ENCODE peak calls at places on chromosome 5, in four cellular contexts. One of them, this sample, is unnamed.

GRCh38 chr5:177431317-177432142 is 5.1 kb downstream of the GRK6 start:
- DNase-seq in WTC11: no peak
- DNase-seq in K562: no peak
- DNase-seq in GM12878: peak
- DNase-seq in this sample: no peak

GRCh38 chr5:86605881-86606280 is 11.9 kb upstream of the COX7C start:
- DNase-seq in WTC11: no peak
- DNase-seq in K562: no peak
- DNase-seq in GM12878: no peak
- DNase-seq in this sample: no peak

GRCh38 chr5:77960305-77960704 is 184.2 kb upstream of the TBCA start:
- DNase-seq in WTC11: no peak
- DNase-seq in K562: no peak
- DNase-seq in GM12878: no peak
- DNase-seq in this sample: no peak

GRCh38 chr5:80667384-80667783 is 12.6 kb upstream of the DHFR start:
- DNase-seq in WTC11: no peak
- DNase-seq in K562: no peak
- DNase-seq in GM12878: no peak
- DNase-seq in this sample: no peak

GRCh38 chr5:145887217-145887616 is 14.4 kb upstream of the GRXCR2 start:
- DNase-seq in WTC11: no peak
- DNase-seq in K562: peak
- DNase-seq in GM12878: no peak
- DNase-seq in this sample: peak

GRCh38 chr5:52453176-52453575 is 334.5 kb upstream of the ITGA1 start:
- DNase-seq in WTC11: no peak
- DNase-seq in K562: no peak
- DNase-seq in GM12878: no peak
- DNase-seq in this sample: no peak

GRCh38 chr5:115306011-115306530 is 9.6 kb upstream of the CCDC112 start:
- DNase-seq in WTC11: no peak
- DNase-seq in K562: no peak
- DNase-seq in GM12878: no peak
- DNase-seq in this sample: no peak

GRCh38 chr5:4044881-4045280 is 449.2 kb downstream of the IRX1 start:
- DNase-seq in WTC11: no peak
- DNase-seq in K562: no peak
- DNase-seq in GM12878: no peak
- DNase-seq in this sample: no peak

GRCh38 chr5:37086466-37087178 is 162.6 kb downstream of the CPLANE1 start:
- DNase-seq in WTC11: no peak
- DNase-seq in K562: peak
- DNase-seq in GM12878: no peak
- DNase-seq in this sample: peak

GRCh38 chr5:7823601-7824000 is 27.3 kb downstream of the CFAP90 start:
- DNase-seq in WTC11: no peak
- DNase-seq in K562: no peak
- DNase-seq in GM12878: no peak
- DNase-seq in this sample: no peak

GRCh38 chr5:56561455-56561854 is 253.9 kb upstream of the MAP3K1 start:
- DNase-seq in WTC11: no peak
- DNase-seq in K562: no peak
- DNase-seq in GM12878: no peak
- DNase-seq in this sample: no peak

GRCh38 chr5:161530700-161531099 is 15.8 kb downstream of the GABRB2 start:
- DNase-seq in WTC11: no peak
- DNase-seq in K562: no peak
- DNase-seq in GM12878: no peak
- DNase-seq in this sample: no peak

GRCh38 chr5:127785098-127785927 is 82.1 kb downstream of the CCDC192 start:
- DNase-seq in WTC11: no peak
- DNase-seq in K562: no peak
- DNase-seq in GM12878: peak
- DNase-seq in this sample: no peak

GRCh38 chr5:93058309-93058708 is 522.7 kb downstream of the NR2F1-AS1 start:
- DNase-seq in WTC11: no peak
- DNase-seq in K562: no peak
- DNase-seq in GM12878: no peak
- DNase-seq in this sample: no peak

GRCh38 chr5:146560205-146560812 is 44.3 kb upstream of the GPR151 start:
- DNase-seq in WTC11: no peak
- DNase-seq in K562: no peak
- DNase-seq in GM12878: no peak
- DNase-seq in this sample: no peak

GRCh38 chr5:88680253-88681132 is 202.5 kb downstream of the MEF2C start:
- DNase-seq in WTC11: peak
- DNase-seq in K562: peak
- DNase-seq in GM12878: no peak
- DNase-seq in this sample: peak

GRCh38 chr5:145776886-145777285 is 58.3 kb downstream of the PRELID2 start:
- DNase-seq in WTC11: no peak
- DNase-seq in K562: no peak
- DNase-seq in GM12878: no peak
- DNase-seq in this sample: no peak

GRCh38 chr5:55220433-55221185 is 6.5 kb downstream of the MCIDAS start:
- DNase-seq in WTC11: peak
- DNase-seq in K562: no peak
- DNase-seq in GM12878: no peak
- DNase-seq in this sample: no peak

GRCh38 chr5:126354012-126354856 is 69.0 kb upstream of the GRAMD2B start:
- DNase-seq in WTC11: no peak
- DNase-seq in K562: peak
- DNase-seq in GM12878: peak
- DNase-seq in this sample: peak

GRCh38 chr5:21642321-21642720 is 1210.8 kb downstream of the CDH12 start:
- DNase-seq in WTC11: no peak
- DNase-seq in K562: no peak
- DNase-seq in GM12878: no peak
- DNase-seq in this sample: no peak

GRCh38 chr5:113336975-113337374 is 97.8 kb downstream of the TSSK1B start:
- DNase-seq in WTC11: peak
- DNase-seq in K562: peak
- DNase-seq in GM12878: no peak
- DNase-seq in this sample: peak

GRCh38 chr5:175652741-175653663 is 4.9 kb upstream of the HRH2 start:
- DNase-seq in WTC11: no peak
- DNase-seq in K562: no peak
- DNase-seq in GM12878: no peak
- DNase-seq in this sample: no peak

GRCh38 chr5:167155387-167156051 is 1135.9 kb upstream of the WWC1 start:
- DNase-seq in WTC11: no peak
- DNase-seq in K562: no peak
- DNase-seq in GM12878: no peak
- DNase-seq in this sample: no peak

GRCh38 chr5:79771387-79771786 is 81.8 kb downstream of the CMYA5 start:
- DNase-seq in WTC11: no peak
- DNase-seq in K562: no peak
- DNase-seq in GM12878: no peak
- DNase-seq in this sample: no peak

GRCh38 chr5:28914302-28914701 is 1875.9 kb upstream of the CDH9 start:
- DNase-seq in WTC11: no peak
- DNase-seq in K562: no peak
- DNase-seq in GM12878: no peak
- DNase-seq in this sample: no peak

GRCh38 chr5:141914154-141914743 is 9.4 kb upstream of the DELE1 start:
- DNase-seq in WTC11: peak
- DNase-seq in K562: peak
- DNase-seq in GM12878: no peak
- DNase-seq in this sample: no peak

GRCh38 chr5:135223891-135224625 is 175.0 kb downstream of the MACROH2A1 start:
- DNase-seq in WTC11: no peak
- DNase-seq in K562: no peak
- DNase-seq in GM12878: no peak
- DNase-seq in this sample: no peak

GRCh38 chr5:52987711-52988329 is 1.3 kb upstream of the ITGA2 start:
- DNase-seq in WTC11: no peak
- DNase-seq in K562: no peak
- DNase-seq in GM12878: no peak
- DNase-seq in this sample: peak

GRCh38 chr5:136006164-136006563 is 22.6 kb upstream of the TGFBI start:
- DNase-seq in WTC11: no peak
- DNase-seq in K562: no peak
- DNase-seq in GM12878: no peak
- DNase-seq in this sample: no peak

GRCh38 chr5:75659791-75660453 is 48.7 kb downstream of the ANKDD1B start:
- DNase-seq in WTC11: no peak
- DNase-seq in K562: no peak
- DNase-seq in GM12878: no peak
- DNase-seq in this sample: no peak

GRCh38 chr5:150320048-150320555 is 17.4 kb upstream of the ARSI start:
- DNase-seq in WTC11: no peak
- DNase-seq in K562: no peak
- DNase-seq in GM12878: no peak
- DNase-seq in this sample: no peak

GRCh38 chr5:33023649-33024048 is 312.5 kb downstream of the NPR3 start:
- DNase-seq in WTC11: no peak
- DNase-seq in K562: no peak
- DNase-seq in GM12878: no peak
- DNase-seq in this sample: no peak

GRCh38 chr5:65032250-65032649 is 263.5 kb downstream of the CWC27 start:
- DNase-seq in WTC11: no peak
- DNase-seq in K562: peak
- DNase-seq in GM12878: no peak
- DNase-seq in this sample: no peak

GRCh38 chr5:161700065-161700464 is 14.5 kb downstream of the GABRA6 start:
- DNase-seq in WTC11: no peak
- DNase-seq in K562: no peak
- DNase-seq in GM12878: no peak
- DNase-seq in this sample: no peak

GRCh38 chr5:32598270-32598937 is 13.0 kb downstream of the SUB1 start:
- DNase-seq in WTC11: no peak
- DNase-seq in K562: no peak
- DNase-seq in GM12878: no peak
- DNase-seq in this sample: no peak

GRCh38 chr5:131536211-131536826 is 98.7 kb downstream of the RAPGEF6 start:
- DNase-seq in WTC11: no peak
- DNase-seq in K562: peak
- DNase-seq in GM12878: peak
- DNase-seq in this sample: no peak

GRCh38 chr5:71653119-71653518 is 66.0 kb upstream of the CARTPT start:
- DNase-seq in WTC11: no peak
- DNase-seq in K562: no peak
- DNase-seq in GM12878: no peak
- DNase-seq in this sample: no peak

GRCh38 chr5:83516361-83516760 is 44.8 kb downstream of the VCAN start:
- DNase-seq in WTC11: no peak
- DNase-seq in K562: no peak
- DNase-seq in GM12878: no peak
- DNase-seq in this sample: no peak

GRCh38 chr5:90112293-90112692 is 297.3 kb downstream of the CETN3 start:
- DNase-seq in WTC11: no peak
- DNase-seq in K562: no peak
- DNase-seq in GM12878: no peak
- DNase-seq in this sample: no peak

GRCh38 chr5:90109285-90109684 is 300.3 kb downstream of the CETN3 start:
- DNase-seq in WTC11: no peak
- DNase-seq in K562: no peak
- DNase-seq in GM12878: no peak
- DNase-seq in this sample: no peak

GRCh38 chr5:90113108-90113507 is 296.4 kb downstream of the CETN3 start:
- DNase-seq in WTC11: no peak
- DNase-seq in K562: no peak
- DNase-seq in GM12878: no peak
- DNase-seq in this sample: no peak

DNA sequence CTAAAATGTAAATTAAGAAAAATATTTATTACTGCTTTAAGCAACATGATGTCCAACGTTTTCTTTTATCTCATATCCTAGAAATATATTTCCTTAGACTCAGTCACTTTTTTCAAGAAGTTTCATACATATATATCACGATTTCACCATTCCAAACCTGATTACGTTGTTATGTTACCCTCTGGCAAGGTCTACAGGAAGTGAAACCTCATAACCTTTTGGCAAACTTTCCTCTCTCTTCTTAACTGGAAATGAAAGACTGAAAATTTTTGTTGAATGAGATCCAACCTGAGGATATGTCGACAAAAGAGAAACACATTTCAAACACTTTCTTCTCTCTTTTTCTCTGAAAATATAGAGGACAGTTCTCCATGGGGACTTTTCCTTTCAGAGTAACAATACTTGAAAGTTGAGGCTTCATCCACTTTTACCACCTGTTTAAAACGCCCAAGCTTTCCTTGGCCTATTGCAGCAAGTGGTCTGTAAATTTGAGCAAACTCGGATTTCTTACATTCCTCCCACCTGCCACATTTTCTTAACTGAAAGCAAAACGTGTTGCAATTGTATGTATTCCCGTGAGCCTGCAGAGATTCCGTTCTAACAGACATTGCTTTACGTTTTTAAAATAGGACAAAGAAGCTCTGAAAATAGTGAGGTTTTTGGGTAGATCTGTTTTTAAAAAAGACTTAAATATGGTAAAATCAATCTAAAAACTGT is 298.0 kb downstream of the CETN3 start:
- DNase-seq in WTC11: no peak
- DNase-seq in K562: no peak
- DNase-seq in GM12878: no peak
- DNase-seq in this sample: no peak
- TF ChIP-seq NR2C2 in WTC11: no peak
- TF ChIP-seq NR2C2 in K562: peak
- TF ChIP-seq NR2C2 in GM12878: no peak
- TF ChIP-seq NR2C2 in this sample: no peak

GRCh38 chr5:154367101-154367500 is 78.7 kb upstream of the SAP30L start:
- DNase-seq in WTC11: no peak
- DNase-seq in K562: no peak
- DNase-seq in GM12878: no peak
- DNase-seq in this sample: no peak
- TF ChIP-seq SP1 in WTC11: no peak
- TF ChIP-seq SP1 in K562: no peak
- TF ChIP-seq SP1 in GM12878: no peak
- TF ChIP-seq SP1 in this sample: no peak

GRCh38 chr5:116423091-116423490 is 151.5 kb downstream of the SEMA6A start:
- DNase-seq in WTC11: no peak
- DNase-seq in K562: no peak
- DNase-seq in GM12878: no peak
- DNase-seq in this sample: no peak
- TF ChIP-seq NR2C2 in WTC11: no peak
- TF ChIP-seq NR2C2 in K562: no peak
- TF ChIP-seq NR2C2 in GM12878: no peak
- TF ChIP-seq NR2C2 in this sample: no peak

GRCh38 chr5:139863361-139863760 is 67.8 kb downstream of the PSD2 start:
- DNase-seq in WTC11: no peak
- DNase-seq in K562: no peak
- DNase-seq in GM12878: no peak
- DNase-seq in this sample: no peak
- TF ChIP-seq SP1 in WTC11: no peak
- TF ChIP-seq SP1 in K562: no peak
- TF ChIP-seq SP1 in GM12878: no peak
- TF ChIP-seq SP1 in this sample: no peak

This sample was measured in HepG2.